ENCODE peak calls at places on chromosomes 2 and 18, in six cellular contexts. G, D, T, Z, U and O are unnamed samples.

GRCh38 chr2:38554973-38555595 is 47.6 kb downstream of the HNRNPLL start:
- DNase-seq in U (peak), T (no peak), Z (no peak), D (no peak), G (no peak), O (no peak)

GRCh38 chr18:28113271-28114023 is 63.5 kb downstream of the CDH2 start:
- DNase-seq in Z (no peak), D (no peak), G (no peak), T (no peak), U (peak), O (no peak)

GRCh38 chr2:28352104-28352503 is 40.6 kb upstream of the FOSL2 start:
- DNase-seq in G (no peak), T (no peak), U (no peak), D (no peak), Z (no peak), O (no peak)

GRCh38 chr2:40213071-40213470 is 238.8 kb downstream of the SLC8A1 start:
- DNase-seq in U (peak), D (no peak), G (no peak), Z (no peak), T (no peak), O (no peak)

GRCh38 chr2:19545507-19545906 is 187.1 kb upstream of the OSR1 start:
- DNase-seq in U (no peak), T (no peak), Z (no peak), D (no peak), G (no peak), O (no peak)

GRCh38 chr18:44198296-44199284 is 482.1 kb upstream of the SETBP1 start:
- DNase-seq in T (no peak), G (peak), U (no peak), D (no peak), Z (no peak), O (no peak)

GRCh38 chr2:230234845-230235244 is 9.3 kb downstream of the SP140 start:
- DNase-seq in U (peak), G (no peak), Z (no peak), T (no peak), D (no peak), O (no peak)

GRCh38 chr18:48983793-48984437 is 33.1 kb upstream of the SMAD7 start:
- DNase-seq in U (peak), Z (no peak), T (no peak), D (no peak), G (no peak), O (no peak)

GRCh38 chr2:96144481-96145027 is 686 bp downstream of the DUSP2 start:
- DNase-seq in Z (peak), G (no peak), D (no peak), U (no peak), T (no peak), O (no peak)

GRCh38 chr2:233209117-233209977 is 42.1 kb upstream of the ATG16L1 start:
- DNase-seq in D (no peak), T (peak), G (peak), U (peak), Z (no peak), O (no peak)

GRCh38 chr2:138711812-138712211 is 68.4 kb downstream of the NXPH2 start:
- DNase-seq in G (peak), Z (no peak), T (no peak), U (no peak), D (no peak), O (no peak)

GRCh38 chr2:213151437-213152064 is at the start of gene IKZF2:
- DNase-seq in Z (peak), D (peak), G (peak), T (no peak), U (peak), O (peak)

GRCh38 chr2:151237422-151238012 is 24.1 kb downstream of the RBM43 start:
- DNase-seq in U (peak), G (no peak), Z (no peak), T (no peak), D (no peak), O (no peak)

GRCh38 chr2:226799211-226799975 is at the start of gene IRS1:
- DNase-seq in D (peak), G (peak), U (peak), Z (no peak), T (no peak), O (peak)

GRCh38 chr2:157411624-157412336 is 32.1 kb downstream of the CYTIP start:
- DNase-seq in D (no peak), G (no peak), Z (no peak), U (no peak), T (no peak), O (no peak)

GRCh38 chr2:158661231-158661630 is 133.9 kb upstream of the DAPL1 start:
- DNase-seq in D (no peak), U (no peak), Z (no peak), G (no peak), T (no peak), O (no peak)

GRCh38 chr18:3851159-3851558 is 401.2 kb downstream of the TGIF1 start:
- DNase-seq in D (no peak), U (no peak), G (no peak), Z (no peak), T (no peak), O (no peak)

GRCh38 chr2:126795661-126796060 is 103.0 kb upstream of the TEX51 start:
- DNase-seq in D (no peak), G (no peak), U (no peak), T (no peak), Z (no peak), O (no peak)

GRCh38 chr2:200479617-200480292 is 30.1 kb downstream of the KCTD18 start:
- DNase-seq in G (no peak), Z (no peak), U (peak), T (no peak), D (no peak), O (no peak)

GRCh38 chr2:71380665-71381064 is 49.1 kb downstream of the ZNF638 start:
- DNase-seq in Z (no peak), D (no peak), T (no peak), G (no peak), U (peak), O (no peak)

GRCh38 chr2:192373244-192373643 is 178.5 kb upstream of the TMEFF2 start:
- DNase-seq in D (no peak), T (no peak), Z (no peak), G (no peak), U (no peak), O (no peak)

GRCh38 chr2:12169721-12170120 is 423.3 kb downstream of the LPIN1 start:
- DNase-seq in D (no peak), Z (no peak), G (peak), T (no peak), U (peak), O (no peak)

GRCh38 chr2:177291701-177292100 is 27.2 kb upstream of the NFE2L2 start:
- DNase-seq in G (no peak), Z (no peak), U (no peak), D (no peak), T (no peak), O (no peak)

GRCh38 chr2:166337932-166338331 is 37.8 kb downstream of the SCN9A start:
- DNase-seq in Z (no peak), G (no peak), U (no peak), T (no peak), D (no peak), O (no peak)

GRCh38 chr2:219722276-219722883 is 95.0 kb downstream of the SLC4A3 start:
- DNase-seq in T (no peak), U (peak), G (peak), Z (no peak), D (no peak), O (no peak)

GRCh38 chr2:209471037-209471436 is 47.2 kb downstream of the MAP2 start:
- DNase-seq in Z (no peak), G (no peak), D (no peak), T (no peak), U (peak), O (no peak)

GRCh38 chr18:54769526-54770464 is 58.5 kb upstream of the RAB27B start:
- DNase-seq in T (no peak), U (peak), G (no peak), D (no peak), Z (no peak), O (no peak)

GRCh38 chr2:168848220-168848619 is 42.0 kb downstream of the SPC25 start:
- DNase-seq in T (no peak), U (no peak), Z (no peak), G (no peak), D (no peak), O (no peak)

GRCh38 chr2:223815186-223815883 is 22.0 kb downstream of the AP1S3 start:
- DNase-seq in Z (no peak), U (peak), G (peak), D (no peak), T (no peak), O (no peak)

GRCh38 chr18:11310476-11311086 is 161.2 kb upstream of the PIEZO2 start:
- DNase-seq in G (peak), T (no peak), D (no peak), U (peak), Z (no peak), O (no peak)

GRCh38 chr18:49935215-49935614 is 121.9 kb upstream of the ACAA2 start:
- DNase-seq in U (no peak), T (no peak), Z (no peak), G (no peak), D (no peak), O (no peak)